ENCODE peak calls at places on chromosomes 13 and 19, in five cellular contexts. One of them, this sample, is unnamed.

GRCh38 chr19:1418951-1419735 is 11.8 kb downstream of the DAZAP1 start:
- DNase-seq in heart right ventricle: no peak
- DNase-seq in PC-3: no peak
- DNase-seq in CD4-positive, CD25-positive, alpha-beta regulatory T cell: no peak
- DNase-seq in lower lobe of right lung: no peak
- DNase-seq in this sample: no peak

GRCh38 chr13:39916330-39916729 is 260.9 kb downstream of the COG6 start:
- DNase-seq in heart right ventricle: no peak
- DNase-seq in PC-3: no peak
- DNase-seq in CD4-positive, CD25-positive, alpha-beta regulatory T cell: no peak
- DNase-seq in lower lobe of right lung: no peak
- DNase-seq in this sample: no peak

GRCh38 chr19:51703655-51704515 is 10.8 kb downstream of the SPACA6 start:
- DNase-seq in heart right ventricle: peak; percentile 97
- DNase-seq in PC-3: peak; percentile 94
- DNase-seq in CD4-positive, CD25-positive, alpha-beta regulatory T cell: peak; percentile 91
- DNase-seq in lower lobe of right lung: peak; percentile 99
- DNase-seq in this sample: peak; percentile 98

GRCh38 chr13:91369432-91369831 is 21.9 kb downstream of the MIR17HG start:
- DNase-seq in heart right ventricle: no peak
- DNase-seq in PC-3: peak; percentile 7
- DNase-seq in CD4-positive, CD25-positive, alpha-beta regulatory T cell: no peak
- DNase-seq in lower lobe of right lung: no peak
- DNase-seq in this sample: no peak

GRCh38 chr13:25848822-25849740 is 202.7 kb downstream of the SHISA2 start:
- DNase-seq in heart right ventricle: no peak
- DNase-seq in PC-3: no peak
- DNase-seq in CD4-positive, CD25-positive, alpha-beta regulatory T cell: no peak
- DNase-seq in lower lobe of right lung: no peak
- DNase-seq in this sample: no peak

GRCh38 chr13:50796463-50796862 is 47.0 kb downstream of the DLEU7 start:
- DNase-seq in heart right ventricle: no peak
- DNase-seq in PC-3: no peak
- DNase-seq in CD4-positive, CD25-positive, alpha-beta regulatory T cell: no peak
- DNase-seq in lower lobe of right lung: no peak
- DNase-seq in this sample: no peak

GRCh38 chr19:32890326-32890725 is 20.8 kb upstream of the SLC7A9 start:
- DNase-seq in heart right ventricle: no peak
- DNase-seq in PC-3: no peak
- DNase-seq in CD4-positive, CD25-positive, alpha-beta regulatory T cell: no peak
- DNase-seq in lower lobe of right lung: no peak
- DNase-seq in this sample: no peak

GRCh38 chr19:53879145-53880037 is 2.6 kb upstream of the PRKCG start:
- DNase-seq in heart right ventricle: peak; percentile 96
- DNase-seq in PC-3: peak; percentile 82
- DNase-seq in CD4-positive, CD25-positive, alpha-beta regulatory T cell: peak; percentile 50
- DNase-seq in lower lobe of right lung: peak; percentile 92
- DNase-seq in this sample: peak; percentile 97

GRCh38 chr19:35119578-35119977 is 4.0 kb downstream of the FXYD3 start:
- DNase-seq in heart right ventricle: no peak
- DNase-seq in PC-3: no peak
- DNase-seq in CD4-positive, CD25-positive, alpha-beta regulatory T cell: no peak
- DNase-seq in lower lobe of right lung: no peak
- DNase-seq in this sample: no peak

GRCh38 chr19:32296694-32297093 is 48.7 kb upstream of the ZNF507 start:
- DNase-seq in heart right ventricle: no peak
- DNase-seq in PC-3: no peak
- DNase-seq in CD4-positive, CD25-positive, alpha-beta regulatory T cell: no peak
- DNase-seq in lower lobe of right lung: no peak
- DNase-seq in this sample: no peak

GRCh38 chr19:41083516-41083915 is 4.7 kb upstream of the CYP2A13 start:
- DNase-seq in heart right ventricle: no peak
- DNase-seq in PC-3: peak; percentile 93
- DNase-seq in CD4-positive, CD25-positive, alpha-beta regulatory T cell: no peak
- DNase-seq in lower lobe of right lung: no peak
- DNase-seq in this sample: no peak

GRCh38 chr19:10740798-10741197 is 22.9 kb downstream of the DNM2 start:
- DNase-seq in heart right ventricle: no peak
- DNase-seq in PC-3: peak; percentile 59
- DNase-seq in CD4-positive, CD25-positive, alpha-beta regulatory T cell: no peak
- DNase-seq in lower lobe of right lung: no peak
- DNase-seq in this sample: no peak

GRCh38 chr19:5585461-5586299 is 17.9 kb upstream of the TINCR start:
- DNase-seq in heart right ventricle: no peak
- DNase-seq in PC-3: no peak
- DNase-seq in CD4-positive, CD25-positive, alpha-beta regulatory T cell: no peak
- DNase-seq in lower lobe of right lung: no peak
- DNase-seq in this sample: no peak

GRCh38 chr19:3068071-3068470 is 5.8 kb upstream of the TLE5 start:
- DNase-seq in heart right ventricle: no peak
- DNase-seq in PC-3: no peak
- DNase-seq in CD4-positive, CD25-positive, alpha-beta regulatory T cell: no peak
- DNase-seq in lower lobe of right lung: no peak
- DNase-seq in this sample: no peak

GRCh38 chr19:6536138-6536671 is 5.4 kb downstream of the TNFSF9 start:
- DNase-seq in heart right ventricle: no peak
- DNase-seq in PC-3: peak; percentile 83
- DNase-seq in CD4-positive, CD25-positive, alpha-beta regulatory T cell: peak; percentile 58
- DNase-seq in lower lobe of right lung: peak; percentile 61
- DNase-seq in this sample: no peak

DNA sequence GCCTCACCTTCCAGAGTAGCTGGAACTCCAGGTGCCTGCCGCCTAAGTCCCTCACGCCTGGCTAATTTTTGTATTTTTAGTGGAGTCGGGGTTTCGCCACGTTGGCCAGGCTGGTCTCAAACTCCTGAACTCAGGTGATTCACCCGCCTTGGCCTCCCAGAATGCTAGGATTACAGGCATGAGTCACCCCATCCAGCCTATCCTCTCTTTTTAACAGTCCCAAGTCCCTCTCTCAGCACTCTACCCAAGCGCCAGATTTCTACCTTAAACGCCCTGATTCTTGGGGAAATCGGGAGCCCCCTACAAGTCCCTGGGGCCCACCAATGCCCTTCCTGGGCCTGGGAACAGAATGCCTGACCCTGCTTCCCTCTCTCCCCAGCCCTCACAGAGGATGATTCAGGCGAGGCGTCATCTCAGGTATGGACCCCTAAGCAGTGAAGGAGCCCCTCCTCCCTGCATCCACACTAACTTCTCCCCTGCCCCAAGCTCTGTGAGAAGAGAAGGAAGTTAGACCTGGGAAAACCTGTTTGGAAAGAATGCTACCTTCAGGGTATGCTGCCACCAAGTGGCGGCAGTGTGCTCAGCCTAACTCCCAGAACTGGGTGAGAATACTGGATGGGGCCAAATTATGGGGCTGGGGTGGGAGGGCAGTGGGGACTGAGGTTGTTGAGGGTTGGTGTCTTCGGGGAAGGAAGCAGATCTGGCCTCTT is 20.8 kb upstream of the EBI3 start:
- DNase-seq in heart right ventricle: no peak
- DNase-seq in PC-3: peak; percentile 50
- DNase-seq in CD4-positive, CD25-positive, alpha-beta regulatory T cell: no peak
- DNase-seq in lower lobe of right lung: no peak
- DNase-seq in this sample: no peak
- H3K27ac ChIP-seq in heart right ventricle: no peak overlapping the region
- H3K27ac ChIP-seq in PC-3: no peak overlapping the region
- H3K27ac ChIP-seq in CD4-positive, CD25-positive, alpha-beta regulatory T cell: no peak overlapping the region
- H3K27ac ChIP-seq in lower lobe of right lung: no peak overlapping the region
- H3K27ac ChIP-seq in this sample: no peak overlapping the region

DNA sequence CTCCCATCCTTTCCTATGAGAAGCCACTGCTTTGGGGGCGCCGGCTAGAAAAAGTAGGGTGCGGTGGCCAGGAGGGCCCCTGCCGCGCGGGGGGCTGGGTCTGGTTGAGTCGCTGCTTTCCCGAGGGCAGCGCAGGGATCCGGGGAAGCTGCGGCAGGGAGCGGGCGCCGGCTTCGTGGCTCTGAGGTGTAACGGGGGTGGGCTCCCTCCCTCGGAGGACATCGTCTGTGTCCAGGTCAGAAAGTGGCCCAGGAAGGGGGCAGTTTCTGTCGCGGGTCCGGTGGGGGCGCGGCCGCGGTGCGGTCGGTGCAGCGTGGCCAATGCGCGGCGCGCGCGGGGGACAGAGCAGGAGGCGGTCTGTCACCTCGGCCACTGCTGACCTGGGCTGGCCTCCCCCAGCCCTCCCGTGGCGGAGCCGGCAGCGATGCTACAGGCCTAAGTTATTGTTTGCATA is 15.6 kb upstream of the NPAS1 start:
- DNase-seq in heart right ventricle: no peak
- DNase-seq in PC-3: no peak
- DNase-seq in CD4-positive, CD25-positive, alpha-beta regulatory T cell: no peak
- DNase-seq in lower lobe of right lung: no peak
- DNase-seq in this sample: no peak
- H3K27ac ChIP-seq in heart right ventricle: no peak overlapping the region
- H3K27ac ChIP-seq in PC-3: no peak overlapping the region
- H3K27ac ChIP-seq in CD4-positive, CD25-positive, alpha-beta regulatory T cell: no peak overlapping the region
- H3K27ac ChIP-seq in lower lobe of right lung: no peak overlapping the region
- H3K27ac ChIP-seq in this sample: no peak overlapping the region

GRCh38 chr13:33722216-33722900 is 95.6 kb upstream of the RFC3 start:
- DNase-seq in heart right ventricle: no peak
- DNase-seq in PC-3: no peak
- DNase-seq in CD4-positive, CD25-positive, alpha-beta regulatory T cell: no peak
- DNase-seq in lower lobe of right lung: no peak
- DNase-seq in this sample: no peak

GRCh38 chr13:33725340-33725739 is 92.6 kb upstream of the RFC3 start:
- DNase-seq in heart right ventricle: no peak
- DNase-seq in PC-3: no peak
- DNase-seq in CD4-positive, CD25-positive, alpha-beta regulatory T cell: no peak
- DNase-seq in lower lobe of right lung: no peak
- DNase-seq in this sample: no peak

GRCh38 chr13:33723365-33723764 is 94.6 kb upstream of the RFC3 start:
- DNase-seq in heart right ventricle: no peak
- DNase-seq in PC-3: no peak
- DNase-seq in CD4-positive, CD25-positive, alpha-beta regulatory T cell: no peak
- DNase-seq in lower lobe of right lung: no peak
- DNase-seq in this sample: no peak

GRCh38 chr13:33723772-33724435 is 94.0 kb upstream of the RFC3 start:
- DNase-seq in heart right ventricle: peak; percentile 27
- DNase-seq in PC-3: peak; percentile 84
- DNase-seq in CD4-positive, CD25-positive, alpha-beta regulatory T cell: peak; percentile 56
- DNase-seq in lower lobe of right lung: peak; percentile 73
- DNase-seq in this sample: peak; percentile 78

DNA sequence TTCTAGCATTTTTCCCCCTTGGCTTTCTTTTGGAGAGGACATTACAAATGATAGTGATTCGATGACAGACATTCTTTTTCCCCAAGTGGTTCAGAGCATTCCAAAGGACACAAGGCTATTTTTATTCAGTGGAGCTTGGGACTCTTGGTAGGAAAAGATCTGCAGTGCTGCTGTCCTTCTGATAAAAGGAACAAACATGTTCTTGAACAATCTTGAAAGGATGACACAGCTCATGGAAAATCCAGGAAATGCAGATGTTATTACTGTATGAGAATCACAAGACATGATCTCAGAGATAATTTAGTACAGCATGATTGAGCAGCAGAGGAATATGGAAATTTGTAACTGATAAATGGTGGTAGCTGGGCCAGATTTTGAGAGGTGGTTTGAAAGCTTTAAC is 96.2 kb upstream of the RFC3 start:
- DNase-seq in heart right ventricle: no peak
- DNase-seq in PC-3: no peak
- DNase-seq in CD4-positive, CD25-positive, alpha-beta regulatory T cell: no peak
- DNase-seq in lower lobe of right lung: no peak
- DNase-seq in this sample: no peak
- H3K27ac ChIP-seq in heart right ventricle: peak overlapping the region; percentile 63
- H3K27ac ChIP-seq in PC-3: no peak overlapping the region
- H3K27ac ChIP-seq in CD4-positive, CD25-positive, alpha-beta regulatory T cell: no peak overlapping the region
- H3K27ac ChIP-seq in lower lobe of right lung: no peak overlapping the region
- H3K27ac ChIP-seq in this sample: peak overlapping the region; percentile 67

DNA sequence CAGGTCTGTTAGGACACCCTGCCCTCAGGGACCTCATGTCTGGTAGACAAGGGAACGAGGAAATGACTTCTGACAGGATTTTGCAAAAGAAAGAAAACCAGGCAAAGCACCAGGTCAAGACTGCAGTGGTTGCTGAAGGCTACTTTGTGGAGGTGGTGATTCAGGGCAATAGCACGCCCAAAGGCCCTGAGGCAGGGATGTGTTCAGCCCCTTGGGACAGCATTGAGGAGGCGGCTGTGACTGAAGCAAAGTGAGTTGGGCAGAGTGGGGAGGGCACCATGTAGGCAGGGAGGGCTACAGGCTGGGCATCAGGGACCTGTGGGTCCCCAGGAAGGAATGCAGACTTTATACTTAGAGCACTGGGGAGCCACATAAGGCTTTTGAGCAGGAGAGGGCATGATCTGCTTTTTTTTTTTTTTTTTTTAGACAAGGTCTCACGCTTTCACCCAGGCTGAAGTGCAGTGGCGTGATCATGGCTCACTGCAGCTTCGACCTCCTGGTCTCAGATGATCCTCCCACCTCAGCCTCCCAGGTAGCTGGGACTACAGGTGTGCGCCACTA is 10.8 kb upstream of the HOMER3 start:
- DNase-seq in heart right ventricle: no peak
- DNase-seq in PC-3: peak; percentile 88
- DNase-seq in CD4-positive, CD25-positive, alpha-beta regulatory T cell: no peak
- DNase-seq in lower lobe of right lung: no peak
- DNase-seq in this sample: no peak
- H3K27ac ChIP-seq in heart right ventricle: no peak overlapping the region
- H3K27ac ChIP-seq in PC-3: no peak overlapping the region
- H3K27ac ChIP-seq in CD4-positive, CD25-positive, alpha-beta regulatory T cell: no peak overlapping the region
- H3K27ac ChIP-seq in lower lobe of right lung: no peak overlapping the region
- H3K27ac ChIP-seq in this sample: no peak overlapping the region

DNA sequence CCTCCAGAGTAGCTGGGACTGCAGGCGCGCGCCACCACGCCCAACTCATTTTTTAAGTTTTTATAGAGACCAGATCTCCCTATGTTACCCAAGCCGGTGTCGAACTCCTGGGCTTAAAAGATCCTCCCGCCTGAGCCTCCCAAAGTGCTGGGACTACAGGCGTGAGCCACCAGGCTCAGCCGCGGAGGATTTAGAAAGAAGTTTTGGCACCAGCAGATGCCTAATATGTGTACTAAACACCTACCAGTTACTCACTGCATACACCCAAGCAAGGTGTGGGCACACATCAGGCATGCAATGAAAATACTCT is 464 bp upstream of the ZFP14 start:
- DNase-seq in heart right ventricle: no peak
- DNase-seq in PC-3: no peak
- DNase-seq in CD4-positive, CD25-positive, alpha-beta regulatory T cell: no peak
- DNase-seq in lower lobe of right lung: no peak
- DNase-seq in this sample: no peak
- H3K27ac ChIP-seq in heart right ventricle: peak overlapping the region; percentile 92
- H3K27ac ChIP-seq in PC-3: no peak overlapping the region
- H3K27ac ChIP-seq in CD4-positive, CD25-positive, alpha-beta regulatory T cell: no peak overlapping the region
- H3K27ac ChIP-seq in lower lobe of right lung: peak overlapping the region; percentile 90
- H3K27ac ChIP-seq in this sample: no peak overlapping the region

This sample was measured in coronary artery.